ENCODE peak calls at places on chromosomes 4 and X, in four cellular contexts. One of them, this sample, is unnamed.

GRCh38 chrX:119145241-119145653 is 17.6 kb upstream of the KIAA1210 start:
- DNase-seq in GM12878: no peak
- DNase-seq in K562: no peak
- DNase-seq in HL-60: peak
- DNase-seq in this sample: no peak

GRCh38 chr4:65665951-65666523 is 4.3 kb downstream of the EPHA5 start:
- DNase-seq in K562: no peak
- DNase-seq in GM12878: no peak
- DNase-seq in HL-60: no peak
- DNase-seq in this sample: no peak

GRCh38 chrX:153469811-153470410 is 465 bp downstream of the HAUS7 start:
- DNase-seq in GM12878: no peak
- DNase-seq in K562: peak
- DNase-seq in HL-60: peak
- DNase-seq in this sample: no peak

GRCh38 chr4:106810122-106810521 is 226.0 kb downstream of the DKK2 start:
- DNase-seq in GM12878: no peak
- DNase-seq in K562: no peak
- DNase-seq in HL-60: no peak
- DNase-seq in this sample: no peak

GRCh38 chr4:2339458-2340271 is 77.8 kb upstream of the MXD4 start:
- DNase-seq in HL-60: no peak
- DNase-seq in GM12878: no peak
- DNase-seq in K562: no peak
- DNase-seq in this sample: no peak

GRCh38 chr4:113106076-113106475 is 56.6 kb downstream of the ANK2 start:
- DNase-seq in HL-60: no peak
- DNase-seq in GM12878: no peak
- DNase-seq in K562: no peak
- DNase-seq in this sample: no peak

GRCh38 chrX:25531096-25531495 is 515.3 kb upstream of the ARX start:
- DNase-seq in K562: no peak
- DNase-seq in HL-60: no peak
- DNase-seq in GM12878: no peak
- DNase-seq in this sample: no peak

GRCh38 chrX:72477787-72478186 is 94.9 kb downstream of the HDAC8 start:
- DNase-seq in HL-60: no peak
- DNase-seq in GM12878: no peak
- DNase-seq in K562: no peak
- DNase-seq in this sample: no peak

GRCh38 chrX:46386511-46386910 is 158.7 kb downstream of the ZNF674 start:
- DNase-seq in K562: no peak
- DNase-seq in GM12878: no peak
- DNase-seq in HL-60: no peak
- DNase-seq in this sample: no peak

GRCh38 chr4:71283642-71284257 is 55.1 kb upstream of the SLC4A4 start:
- DNase-seq in HL-60: no peak
- DNase-seq in GM12878: no peak
- DNase-seq in K562: no peak
- DNase-seq in this sample: no peak

GRCh38 chr4:74338792-74339333 is 26.1 kb upstream of the EREG start:
- DNase-seq in K562: no peak
- DNase-seq in HL-60: peak
- DNase-seq in GM12878: no peak
- DNase-seq in this sample: no peak

GRCh38 chr4:176339936-176340761 is 20.4 kb downstream of the SPCS3 start:
- DNase-seq in HL-60: no peak
- DNase-seq in K562: no peak
- DNase-seq in GM12878: no peak
- DNase-seq in this sample: no peak

GRCh38 chr4:99861120-99861905 is 32.9 kb downstream of the LAMTOR3 start:
- DNase-seq in K562: no peak
- DNase-seq in HL-60: peak
- DNase-seq in GM12878: no peak
- DNase-seq in this sample: no peak

GRCh38 chr4:12724520-12724919 is 759.6 kb downstream of the RAB28 start:
- DNase-seq in K562: no peak
- DNase-seq in GM12878: no peak
- DNase-seq in HL-60: no peak
- DNase-seq in this sample: no peak

GRCh38 chrX:42093756-42094155 is 170.4 kb upstream of the CASK start:
- DNase-seq in K562: no peak
- DNase-seq in GM12878: peak
- DNase-seq in HL-60: no peak
- DNase-seq in this sample: no peak

GRCh38 chrX:70262952-70263567 is 3.1 kb upstream of the P2RY4 start:
- DNase-seq in HL-60: peak
- DNase-seq in K562: peak
- DNase-seq in GM12878: no peak
- DNase-seq in this sample: no peak

GRCh38 chr4:147101678-147102077 is 156.0 kb upstream of the TTC29 start:
- DNase-seq in K562: no peak
- DNase-seq in HL-60: no peak
- DNase-seq in GM12878: no peak
- DNase-seq in this sample: no peak

GRCh38 chr4:75046641-75047040 is 113.7 kb downstream of the PARM1 start:
- DNase-seq in GM12878: no peak
- DNase-seq in K562: no peak
- DNase-seq in HL-60: no peak
- DNase-seq in this sample: no peak

GRCh38 chr4:122117743-122118142 is 34.4 kb upstream of the BLTP1 start:
- DNase-seq in GM12878: no peak
- DNase-seq in HL-60: no peak
- DNase-seq in K562: no peak
- DNase-seq in this sample: no peak

GRCh38 chr4:104064650-104065577 is 345.1 kb upstream of the TACR3 start:
- DNase-seq in K562: peak
- DNase-seq in HL-60: peak
- DNase-seq in GM12878: peak
- DNase-seq in this sample: peak

GRCh38 chrX:7261672-7262332 is 113.8 kb upstream of the PUDP start:
- DNase-seq in K562: no peak
- DNase-seq in HL-60: no peak
- DNase-seq in GM12878: peak
- DNase-seq in this sample: peak

GRCh38 chr4:82479562-82479961 is 49.2 kb downstream of the ENOPH1 start:
- DNase-seq in K562: no peak
- DNase-seq in GM12878: no peak
- DNase-seq in HL-60: no peak
- DNase-seq in this sample: no peak

DNA sequence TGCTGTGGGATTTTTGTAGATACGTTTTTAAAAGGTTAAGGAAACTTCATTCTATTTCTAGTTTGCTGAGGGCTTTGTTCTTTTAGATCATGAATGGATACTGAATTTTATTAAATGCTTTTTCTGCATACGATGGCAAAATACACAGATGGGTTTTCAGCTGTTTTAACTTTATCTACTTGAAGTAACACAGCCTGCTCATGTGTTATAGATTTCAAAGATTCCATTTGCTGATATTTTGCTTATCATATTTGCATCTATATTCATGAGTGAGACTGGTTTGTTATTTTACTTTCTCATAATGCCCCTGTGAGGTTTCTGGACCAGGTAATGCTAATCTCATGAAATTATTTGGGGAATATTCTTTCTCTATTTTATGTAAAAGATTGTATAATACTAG is 34.5 kb upstream of the HERC5 start:
- DNase-seq in HL-60: no peak
- DNase-seq in GM12878: no peak
- DNase-seq in K562: no peak
- DNase-seq in this sample: no peak
- TF ChIP-seq SPI1 in HL-60: no peak
- TF ChIP-seq SPI1 in GM12878: no peak
- TF ChIP-seq SPI1 in K562: no peak
- TF ChIP-seq SPI1 in this sample: no peak

DNA sequence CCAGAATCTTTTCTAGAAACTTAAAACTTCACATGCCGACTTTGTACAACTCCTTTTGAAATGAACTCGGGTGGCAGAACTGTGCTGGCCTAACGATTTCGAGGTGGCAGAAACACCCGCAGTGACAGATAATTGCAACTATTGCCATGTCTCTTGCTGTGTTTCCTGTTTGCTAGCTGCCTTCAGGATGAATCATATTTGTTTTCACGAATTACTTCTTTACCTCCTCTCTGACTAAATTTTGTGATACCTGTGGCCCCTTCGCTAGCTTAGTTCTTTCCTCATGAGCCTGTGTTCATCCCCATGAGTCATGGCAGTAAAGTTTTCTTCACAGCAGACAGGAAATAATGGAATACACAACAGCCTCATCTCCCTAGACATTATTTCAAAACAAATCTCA is 104.6 kb upstream of the SMIM10 start:
- DNase-seq in GM12878: no peak
- DNase-seq in K562: no peak
- DNase-seq in HL-60: peak
- DNase-seq in this sample: no peak
- TF ChIP-seq SPI1 in GM12878: no peak
- TF ChIP-seq SPI1 in K562: no peak
- TF ChIP-seq SPI1 in HL-60: no peak
- TF ChIP-seq SPI1 in this sample: no peak

DNA sequence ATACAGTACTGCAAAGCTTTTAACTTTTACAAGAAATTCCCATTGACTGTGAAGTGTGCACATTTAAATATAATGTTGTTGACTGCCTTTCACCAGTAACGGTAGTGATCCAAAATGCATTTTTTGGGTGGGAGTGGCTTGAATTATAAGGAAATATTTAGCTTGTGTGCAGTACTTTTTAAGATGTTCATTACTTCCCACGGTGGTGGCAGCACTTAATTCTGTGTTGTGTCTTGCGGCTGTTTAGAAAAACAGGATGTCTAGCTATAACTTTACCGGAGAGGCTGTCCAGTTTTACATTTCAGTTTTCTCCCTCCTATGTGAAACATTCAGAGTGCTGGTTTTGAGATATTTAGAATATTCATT is 1.7 kb downstream of the TMEM131L start:
- DNase-seq in GM12878: no peak
- DNase-seq in HL-60: peak
- DNase-seq in K562: no peak
- DNase-seq in this sample: no peak
- TF ChIP-seq SPI1 in GM12878: no peak
- TF ChIP-seq SPI1 in HL-60: no peak
- TF ChIP-seq SPI1 in K562: no peak
- TF ChIP-seq SPI1 in this sample: no peak

DNA sequence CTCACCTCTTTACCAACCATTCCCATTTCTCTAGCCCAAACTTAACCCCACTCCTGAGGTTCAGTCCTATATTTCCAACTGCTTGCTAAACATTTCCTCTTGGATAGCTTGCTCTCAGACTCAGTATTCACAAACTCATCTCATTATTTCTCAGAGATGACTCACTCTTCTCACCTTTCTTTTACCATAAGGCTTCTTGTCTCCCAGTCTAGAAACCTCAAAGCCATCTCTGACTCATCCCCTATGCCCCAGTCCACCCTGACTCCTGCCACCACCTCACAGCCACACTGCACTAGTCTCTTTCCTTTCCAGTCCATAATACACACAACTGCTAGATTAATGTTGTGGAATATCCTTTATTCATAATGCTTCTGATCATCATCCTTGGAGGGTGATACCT is 4.8 kb downstream of the FRMPD3 start:
- DNase-seq in K562: no peak
- DNase-seq in HL-60: no peak
- DNase-seq in GM12878: no peak
- DNase-seq in this sample: no peak
- TF ChIP-seq SPI1 in K562: no peak
- TF ChIP-seq SPI1 in HL-60: no peak
- TF ChIP-seq SPI1 in GM12878: no peak
- TF ChIP-seq SPI1 in this sample: no peak

GRCh38 chrX:20653070-20653469 is 386.4 kb upstream of the RPS6KA3 start:
- DNase-seq in HL-60: no peak
- DNase-seq in K562: no peak
- DNase-seq in GM12878: no peak
- DNase-seq in this sample: no peak

DNA sequence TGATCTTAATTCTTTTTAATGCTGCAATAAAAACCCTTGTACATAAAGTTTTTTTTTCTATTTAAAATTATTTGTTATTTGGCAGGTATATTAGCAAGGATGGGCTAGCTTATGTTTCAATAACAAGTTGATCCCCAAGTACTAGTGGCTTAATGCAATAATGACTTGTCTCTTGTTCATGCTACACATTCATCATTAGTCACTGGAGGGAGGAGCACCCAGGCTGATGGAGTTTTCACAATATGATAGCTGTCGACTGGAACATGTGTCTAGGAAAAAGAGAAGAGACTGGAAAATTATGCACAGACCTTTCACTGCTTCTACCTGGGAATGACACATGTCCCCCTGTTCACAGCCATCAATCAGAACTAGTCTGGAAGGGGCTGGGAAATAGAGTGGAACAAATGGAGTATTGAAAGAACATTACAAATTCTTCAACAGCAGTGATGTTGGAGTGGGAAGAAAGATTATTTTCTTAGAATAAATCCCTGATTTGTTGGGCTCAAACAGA is 387.9 kb upstream of the RPS6KA3 start:
- DNase-seq in HL-60: no peak
- DNase-seq in K562: no peak
- DNase-seq in GM12878: no peak
- DNase-seq in this sample: no peak
- TF ChIP-seq SPI1 in HL-60: no peak
- TF ChIP-seq SPI1 in K562: no peak
- TF ChIP-seq SPI1 in GM12878: no peak
- TF ChIP-seq SPI1 in this sample: no peak

DNA sequence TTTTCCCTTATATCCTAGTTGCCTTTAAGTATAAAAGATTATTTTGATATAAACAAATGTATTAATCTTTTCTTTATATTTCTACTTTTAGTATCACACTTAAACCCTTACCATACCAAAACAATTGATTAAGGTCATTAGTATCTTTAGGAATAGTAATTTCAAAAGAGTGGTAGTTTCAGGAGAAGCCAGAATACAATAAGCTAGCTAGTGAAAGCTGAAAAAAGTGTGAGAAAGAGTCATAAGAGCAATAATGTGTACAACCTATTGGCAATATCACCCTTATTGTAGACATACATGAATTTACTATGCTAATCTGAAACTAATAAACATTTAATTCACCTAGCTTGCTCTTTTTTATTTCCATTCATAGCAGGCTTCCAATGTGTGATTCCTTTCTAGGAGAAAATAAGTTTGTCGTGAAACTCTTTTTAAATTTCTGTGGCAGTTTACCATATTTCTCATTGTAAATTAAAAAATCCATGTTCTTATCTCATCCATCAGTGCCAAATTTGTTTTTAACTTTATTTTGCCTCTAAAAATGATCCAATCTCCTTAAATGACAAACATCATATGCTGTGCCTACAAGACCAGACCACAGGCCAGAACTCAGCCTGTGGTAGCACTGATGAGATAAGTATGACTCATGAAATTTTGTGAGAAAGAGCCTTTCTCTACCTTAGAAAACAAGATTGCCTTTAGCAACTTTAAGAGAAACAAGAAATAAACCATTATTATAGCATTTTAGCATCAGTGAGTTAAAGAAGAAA is 8.1 kb downstream of the NEK1 start:
- DNase-seq in K562: peak
- DNase-seq in HL-60: no peak
- DNase-seq in GM12878: no peak
- DNase-seq in this sample: no peak
- TF ChIP-seq SPI1 in K562: no peak
- TF ChIP-seq SPI1 in HL-60: no peak
- TF ChIP-seq SPI1 in GM12878: no peak
- TF ChIP-seq SPI1 in this sample: no peak

GRCh38 chr4:110475881-110476818 is at the start of gene ENPEP:
- DNase-seq in GM12878: no peak
- DNase-seq in HL-60: no peak
- DNase-seq in K562: no peak
- DNase-seq in this sample: no peak
- TF ChIP-seq SPI1 in GM12878: no peak
- TF ChIP-seq SPI1 in HL-60: no peak
- TF ChIP-seq SPI1 in K562: no peak
- TF ChIP-seq SPI1 in this sample: no peak

GRCh38 chr4:140309124-140309870 is 64.1 kb upstream of the SCOC start:
- DNase-seq in GM12878: no peak
- DNase-seq in K562: no peak
- DNase-seq in HL-60: no peak
- DNase-seq in this sample: no peak
- TF ChIP-seq SPI1 in GM12878: no peak
- TF ChIP-seq SPI1 in K562: no peak
- TF ChIP-seq SPI1 in HL-60: no peak
- TF ChIP-seq SPI1 in this sample: no peak